ENCODE peak calls at places on chromosomes 12 and 14, in six cellular contexts. One of them, this sample, is unnamed.

GRCh38 chr14:81472096-81472800 is 61.4 kb downstream of the SEL1L start:
- DNase-seq in nucleus accumbens: no peak
- DNase-seq in IMR-90: peak
- DNase-seq in naive thymus-derived CD4-positive, alpha-beta T cell: no peak
- DNase-seq in fibroblast of lung: no peak
- DNase-seq in AG10803: no peak
- DNase-seq in this sample: no peak

GRCh38 chr12:51270847-51271518 is 768 bp upstream of the SMAGP start:
- DNase-seq in IMR-90: peak
- DNase-seq in fibroblast of lung: peak
- DNase-seq in nucleus accumbens: peak
- DNase-seq in naive thymus-derived CD4-positive, alpha-beta T cell: no peak
- DNase-seq in AG10803: peak
- DNase-seq in this sample: peak

GRCh38 chr12:124369055-124369900 is 74.4 kb downstream of the RFLNA start:
- DNase-seq in nucleus accumbens: peak
- DNase-seq in IMR-90: peak
- DNase-seq in fibroblast of lung: peak
- DNase-seq in naive thymus-derived CD4-positive, alpha-beta T cell: no peak
- DNase-seq in AG10803: peak
- DNase-seq in this sample: peak

GRCh38 chr12:85874064-85874463 is at the start of gene NTS:
- DNase-seq in fibroblast of lung: no peak
- DNase-seq in nucleus accumbens: no peak
- DNase-seq in IMR-90: no peak
- DNase-seq in naive thymus-derived CD4-positive, alpha-beta T cell: no peak
- DNase-seq in AG10803: no peak
- DNase-seq in this sample: no peak

GRCh38 chr12:130875193-130875592 is 3.3 kb downstream of the RAN start:
- DNase-seq in nucleus accumbens: no peak
- DNase-seq in IMR-90: no peak
- DNase-seq in AG10803: no peak
- DNase-seq in fibroblast of lung: no peak
- DNase-seq in naive thymus-derived CD4-positive, alpha-beta T cell: no peak
- DNase-seq in this sample: no peak

GRCh38 chr12:53791735-53792326 is 40.1 kb upstream of the CISTR start:
- DNase-seq in AG10803: peak
- DNase-seq in naive thymus-derived CD4-positive, alpha-beta T cell: peak
- DNase-seq in nucleus accumbens: no peak
- DNase-seq in fibroblast of lung: no peak
- DNase-seq in IMR-90: no peak
- DNase-seq in this sample: peak

GRCh38 chr12:26701604-26702215 is 131.3 kb downstream of the ITPR2 start:
- DNase-seq in IMR-90: peak
- DNase-seq in nucleus accumbens: no peak
- DNase-seq in AG10803: peak
- DNase-seq in naive thymus-derived CD4-positive, alpha-beta T cell: peak
- DNase-seq in fibroblast of lung: peak
- DNase-seq in this sample: no peak

GRCh38 chr14:99755629-99756603 is 37.3 kb upstream of the EML1 start:
- DNase-seq in naive thymus-derived CD4-positive, alpha-beta T cell: no peak
- DNase-seq in nucleus accumbens: peak
- DNase-seq in AG10803: peak
- DNase-seq in IMR-90: peak
- DNase-seq in fibroblast of lung: peak
- DNase-seq in this sample: no peak

GRCh38 chr12:59936546-59936945 is 340.7 kb downstream of the SLC16A7 start:
- DNase-seq in AG10803: no peak
- DNase-seq in fibroblast of lung: no peak
- DNase-seq in nucleus accumbens: no peak
- DNase-seq in naive thymus-derived CD4-positive, alpha-beta T cell: no peak
- DNase-seq in IMR-90: no peak
- DNase-seq in this sample: no peak

GRCh38 chr12:49537709-49538601 is 875 bp upstream of the KCNH3 start:
- DNase-seq in IMR-90: no peak
- DNase-seq in AG10803: no peak
- DNase-seq in nucleus accumbens: peak
- DNase-seq in fibroblast of lung: no peak
- DNase-seq in naive thymus-derived CD4-positive, alpha-beta T cell: no peak
- DNase-seq in this sample: no peak

GRCh38 chr14:24179961-24180726 is 8.3 kb downstream of the REC8 start:
- DNase-seq in naive thymus-derived CD4-positive, alpha-beta T cell: no peak
- DNase-seq in IMR-90: peak
- DNase-seq in nucleus accumbens: no peak
- DNase-seq in fibroblast of lung: peak
- DNase-seq in AG10803: peak
- DNase-seq in this sample: no peak

GRCh38 chr12:45040977-45041376 is 9.9 kb downstream of the DBX2 start:
- DNase-seq in fibroblast of lung: no peak
- DNase-seq in IMR-90: no peak
- DNase-seq in naive thymus-derived CD4-positive, alpha-beta T cell: no peak
- DNase-seq in AG10803: no peak
- DNase-seq in nucleus accumbens: no peak
- DNase-seq in this sample: no peak

GRCh38 chr14:95741051-95741490 is 27.1 kb upstream of the TCL1A start:
- DNase-seq in AG10803: no peak
- DNase-seq in fibroblast of lung: no peak
- DNase-seq in naive thymus-derived CD4-positive, alpha-beta T cell: no peak
- DNase-seq in nucleus accumbens: no peak
- DNase-seq in IMR-90: no peak
- DNase-seq in this sample: peak

GRCh38 chr12:666766-667308 is 3.6 kb upstream of the NINJ2 start:
- DNase-seq in fibroblast of lung: peak
- DNase-seq in AG10803: peak
- DNase-seq in IMR-90: peak
- DNase-seq in naive thymus-derived CD4-positive, alpha-beta T cell: no peak
- DNase-seq in nucleus accumbens: no peak
- DNase-seq in this sample: no peak

GRCh38 chr12:18886962-18887361 is 149.0 kb downstream of the CAPZA3 start:
- DNase-seq in IMR-90: no peak
- DNase-seq in fibroblast of lung: peak
- DNase-seq in AG10803: peak
- DNase-seq in nucleus accumbens: no peak
- DNase-seq in naive thymus-derived CD4-positive, alpha-beta T cell: no peak
- DNase-seq in this sample: no peak

GRCh38 chr12:121804417-121805111 is 755 bp downstream of the SETD1B start:
- DNase-seq in nucleus accumbens: peak
- DNase-seq in fibroblast of lung: no peak
- DNase-seq in naive thymus-derived CD4-positive, alpha-beta T cell: peak
- DNase-seq in AG10803: no peak
- DNase-seq in IMR-90: no peak
- DNase-seq in this sample: no peak

GRCh38 chr12:116708826-116709756 is 28.8 kb downstream of the SPRING1 start:
- DNase-seq in fibroblast of lung: peak
- DNase-seq in IMR-90: peak
- DNase-seq in nucleus accumbens: peak
- DNase-seq in naive thymus-derived CD4-positive, alpha-beta T cell: peak
- DNase-seq in AG10803: peak
- DNase-seq in this sample: no peak

GRCh38 chr14:93946104-93946503 is 19.0 kb downstream of the FAM181A start:
- DNase-seq in nucleus accumbens: no peak
- DNase-seq in IMR-90: peak
- DNase-seq in naive thymus-derived CD4-positive, alpha-beta T cell: no peak
- DNase-seq in fibroblast of lung: peak
- DNase-seq in AG10803: no peak
- DNase-seq in this sample: peak

GRCh38 chr12:109759076-109759420 is 45.4 kb downstream of the FAM222A start:
- DNase-seq in naive thymus-derived CD4-positive, alpha-beta T cell: no peak
- DNase-seq in AG10803: no peak
- DNase-seq in IMR-90: no peak
- DNase-seq in fibroblast of lung: no peak
- DNase-seq in nucleus accumbens: no peak
- DNase-seq in this sample: no peak

GRCh38 chr14:69972755-69973154 is 93.5 kb downstream of the SMOC1 start:
- DNase-seq in naive thymus-derived CD4-positive, alpha-beta T cell: no peak
- DNase-seq in nucleus accumbens: no peak
- DNase-seq in AG10803: no peak
- DNase-seq in IMR-90: no peak
- DNase-seq in fibroblast of lung: no peak
- DNase-seq in this sample: no peak

GRCh38 chr12:7161811-7162210 is 27.7 kb upstream of the PEX5 start:
- DNase-seq in fibroblast of lung: no peak
- DNase-seq in nucleus accumbens: no peak
- DNase-seq in IMR-90: peak
- DNase-seq in AG10803: peak
- DNase-seq in naive thymus-derived CD4-positive, alpha-beta T cell: no peak
- DNase-seq in this sample: peak